ENCODE peak calls at places on chromosomes 1 and 21, in six cellular contexts. W is HS-27A; I is HTR-8/SVneo; M is naive thymus-derived CD4-positive, alpha-beta T cell; X is stimulated activated CD4-positive, alpha-beta T cell treated with anti-CD3 and anti-CD28 coated beads, Interleukin-12 subunit alpha, Interleukin-12 subunit beta, amount 100 ng/mL, for 24 hours; J is foreskin fibroblast. C is an unnamed sample.

GRCh38 chr1:109807822-109808680 is 44.3 kb upstream of the EPS8L3 start:
- DNase-seq in W (peak), I (no peak), M (no peak), X (no peak), J (peak), C (no peak)

GRCh38 chr21:36641886-36642285 is 57.0 kb upstream of the SIM2 start:
- DNase-seq in W (no peak), I (no peak), M (no peak), X (no peak), J (no peak), C (no peak)

GRCh38 chr21:35051287-35051818 is 2.3 kb upstream of the RUNX1 start:
- DNase-seq in W (peak), I (no peak), M (peak), X (peak), J (peak), C (peak)

GRCh38 chr1:207828485-207829158 is 76.8 kb downstream of the CD46 start:
- DNase-seq in W (no peak), I (peak), M (peak), X (peak), J (peak), C (peak)

GRCh38 chr1:224168859-224169380 is 14.1 kb upstream of the DEGS1 start:
- DNase-seq in W (peak), I (no peak), M (peak), X (no peak), J (peak), C (no peak)

GRCh38 chr1:3625151-3625907 is 514 bp downstream of the TPRG1L start:
- DNase-seq in W (no peak), I (peak), M (no peak), X (no peak), J (peak), C (peak)

GRCh38 chr1:46643368-46643775 is 24.8 kb downstream of the ATPAF1 start:
- DNase-seq in W (peak), I (peak), M (no peak), X (no peak), J (peak), C (no peak)

GRCh38 chr1:219580019-219580676 is 32.8 kb downstream of the ZC3H11B start:
- DNase-seq in W (no peak), I (no peak), M (no peak), X (no peak), J (no peak), C (no peak)

GRCh38 chr1:119453021-119453420 is 38.1 kb downstream of the HSD3B2 start:
- DNase-seq in W (peak), I (no peak), M (no peak), X (peak), J (peak), C (no peak)

GRCh38 chr1:222820159-222820732 is 5.4 kb downstream of the DISP1 start:
- DNase-seq in W (no peak), I (no peak), M (no peak), X (no peak), J (peak), C (no peak)

GRCh38 chr1:94753171-94753972 is 66.8 kb upstream of the SLC44A3 start:
- DNase-seq in W (no peak), I (no peak), M (no peak), X (no peak), J (peak), C (no peak)

GRCh38 chr21:39121600-39122355 is 61.5 kb downstream of the PSMG1 start:
- DNase-seq in W (no peak), I (no peak), M (no peak), X (no peak), J (no peak), C (no peak)

GRCh38 chr1:172680244-172680643 is 21.3 kb downstream of the FASLG start:
- DNase-seq in W (no peak), I (no peak), M (no peak), X (no peak), J (no peak), C (no peak)

GRCh38 chr1:114695430-114696093 is at the start of gene AMPD1:
- DNase-seq in W (no peak), I (no peak), M (no peak), X (no peak), J (peak), C (no peak)

GRCh38 chr1:37762516-37762915 is 2.4 kb downstream of the EPHA10 start:
- DNase-seq in W (no peak), I (no peak), M (no peak), X (no peak), J (no peak), C (no peak)

GRCh38 chr1:32703479-32704291 is 1.1 kb upstream of the SYNC start:
- DNase-seq in W (peak), I (peak), M (no peak), X (no peak), J (peak), C (no peak)

GRCh38 chr1:208043690-208044089 is 132.8 kb upstream of the CD34 start:
- DNase-seq in W (no peak), I (no peak), M (no peak), X (no peak), J (no peak), C (no peak)

GRCh38 chr21:28396421-28396820 is 596.3 kb downstream of the LTN1 start:
- DNase-seq in W (no peak), I (no peak), M (no peak), X (no peak), J (no peak), C (no peak)

GRCh38 chr21:14119038-14119437 is 91.7 kb downstream of the LIPI start:
- DNase-seq in W (no peak), I (no peak), M (no peak), X (no peak), J (no peak), C (no peak)

GRCh38 chr1:206556047-206556747 is 48.9 kb downstream of the RASSF5 start:
- DNase-seq in W (no peak), I (no peak), M (no peak), X (no peak), J (no peak), C (no peak)

GRCh38 chr1:243233908-243234307 is 21.2 kb downstream of the CEP170 start:
- DNase-seq in W (no peak), I (no peak), M (no peak), X (no peak), J (peak), C (peak)

GRCh38 chr1:200787896-200788387 is 49.2 kb downstream of the CAMSAP2 start:
- DNase-seq in W (no peak), I (no peak), M (no peak), X (no peak), J (no peak), C (no peak)

GRCh38 chr1:208203127-208203847 is 40.9 kb downstream of the PLXNA2 start:
- DNase-seq in W (no peak), I (no peak), M (no peak), X (no peak), J (peak), C (no peak)

GRCh38 chr1:107051266-107051665 is 5.2 kb upstream of the PRMT6 start:
- DNase-seq in W (no peak), I (no peak), M (no peak), X (no peak), J (no peak), C (no peak)

GRCh38 chr1:181425566-181425965 is 57.8 kb upstream of the CACNA1E start:
- DNase-seq in W (no peak), I (no peak), M (no peak), X (no peak), J (no peak), C (no peak)

GRCh38 chr1:53995683-53996082 is 22.3 kb downstream of the LDLRAD1 start:
- DNase-seq in W (no peak), I (no peak), M (no peak), X (no peak), J (no peak), C (no peak)

GRCh38 chr21:45102391-45102932 is 28.1 kb downstream of the ADARB1 start:
- DNase-seq in W (peak), I (peak), M (no peak), X (no peak), J (peak), C (no peak)

GRCh38 chr1:21212126-21212525 is 35.4 kb upstream of the EIF4G3 start:
- DNase-seq in W (no peak), I (no peak), M (no peak), X (no peak), J (peak), C (no peak)

GRCh38 chr1:2355408-2356261 is 35.7 kb downstream of the MORN1 start:
- DNase-seq in W (no peak), I (no peak), M (no peak), X (no peak), J (no peak), C (no peak)

GRCh38 chr1:53562256-53562982 is 103.2 kb downstream of the DMRTB1 start:
- DNase-seq in W (no peak), I (no peak), M (no peak), X (peak), J (no peak), C (no peak)

GRCh38 chr1:119275145-119275929 is 93.2 kb upstream of the HAO2 start:
- DNase-seq in W (no peak), I (peak), M (peak), X (peak), J (peak), C (peak)

GRCh38 chr1:39653546-39654031 is 14.1 kb upstream of the HEYL start:
- DNase-seq in W (peak), I (peak), M (peak), X (peak), J (peak), C (peak)

GRCh38 chr1:231242516-231243198 is 1.6 kb downstream of the GNPAT start:
- DNase-seq in W (no peak), I (no peak), M (no peak), X (no peak), J (peak), C (no peak)

GRCh38 chr1:112557385-112557784 is 48.6 kb downstream of the WNT2B start:
- DNase-seq in W (no peak), I (no peak), M (no peak), X (no peak), J (peak), C (no peak)

GRCh38 chr1:56864430-56864829 is 9.8 kb downstream of the C8A start:
- DNase-seq in W (no peak), I (no peak), M (no peak), X (no peak), J (peak), C (no peak)

C was measured in NCI-H524.